ENCODE peak calls at places on chromosomes 3 and 15, in ten cellular contexts. U is HCT116, B is uterus, C is HepG2, M is H1, V is endothelial cell of umbilical vein, L is heart left ventricle, O is adrenal gland, I is Peyer's patch, P is esophagus squamous epithelium. Q is an unnamed sample.

GRCh38 chr15:99120050-99120777 is 15.3 kb downstream of the SYNM start:
- DNase-seq in U (no peak), B (no peak), C (no peak), M (no peak), V (no peak), L (no peak), O (no peak), I (no peak), P (no peak), Q (no peak)

GRCh38 chr15:62164500-62165028 is 521 bp downstream of the C2CD4B start:
- DNase-seq in U (no peak), B (no peak), C (no peak), M (peak; percentile 76), V (no peak), L (peak; percentile 65), O (no peak), I (no peak), P (no peak), Q (no peak)

GRCh38 chr3:150384517-150385212 is 23.4 kb upstream of the TSC22D2 start:
- DNase-seq in U (no peak), B (no peak), C (peak; percentile 76), M (no peak), V (no peak), L (no peak), O (peak; percentile 42), I (peak; percentile 81), P (no peak), Q (no peak)

GRCh38 chr3:188817103-188817919 is 354.5 kb upstream of the TPRG1 start:
- DNase-seq in U (no peak), B (no peak), C (no peak), M (no peak), V (no peak), L (no peak), O (no peak), I (no peak), P (no peak), Q (no peak)

GRCh38 chr15:73346735-73347312 is 21.9 kb downstream of the HCN4 start:
- DNase-seq in U (peak; percentile 13), B (peak; percentile 17), C (peak; percentile 27), M (peak; percentile 91), V (peak; percentile 21), L (no peak), O (peak; percentile 57), I (no peak), P (no peak), Q (no peak)

GRCh38 chr3:31377045-31377642 is 155.6 kb upstream of the STT3B start:
- DNase-seq in U (peak; percentile 95), B (no peak), C (peak; percentile 100), M (no peak), V (peak; percentile 74), L (no peak), O (peak; percentile 29), I (no peak), P (no peak), Q (no peak)

GRCh38 chr15:90004252-90004651 is 3.1 kb downstream of the ZNF710 start:
- DNase-seq in U (no peak), B (no peak), C (no peak), M (no peak), V (no peak), L (no peak), O (no peak), I (no peak), P (no peak), Q (no peak)

GRCh38 chr3:56424357-56424756 is 43.9 kb downstream of the ERC2 start:
- DNase-seq in U (no peak), B (no peak), C (no peak), M (no peak), V (no peak), L (no peak), O (no peak), I (no peak), P (no peak), Q (no peak)

GRCh38 chr3:136626448-136626847 is 125.7 kb downstream of the STAG1 start:
- DNase-seq in U (no peak), B (no peak), C (no peak), M (no peak), V (no peak), L (no peak), O (no peak), I (no peak), P (no peak), Q (no peak)

GRCh38 chr3:136630911-136631310 is 121.3 kb downstream of the STAG1 start:
- DNase-seq in U (no peak), B (no peak), C (no peak), M (no peak), V (no peak), L (no peak), O (no peak), I (no peak), P (no peak), Q (no peak)

GRCh38 chr3:136621628-136622027 is 130.6 kb downstream of the STAG1 start:
- DNase-seq in U (no peak), B (no peak), C (no peak), M (no peak), V (no peak), L (no peak), O (no peak), I (no peak), P (no peak), Q (no peak)

GRCh38 chr3:136624381-136624780 is 127.8 kb downstream of the STAG1 start:
- DNase-seq in U (no peak), B (no peak), C (no peak), M (no peak), V (no peak), L (no peak), O (no peak), I (no peak), P (no peak), Q (no peak)

DNA sequence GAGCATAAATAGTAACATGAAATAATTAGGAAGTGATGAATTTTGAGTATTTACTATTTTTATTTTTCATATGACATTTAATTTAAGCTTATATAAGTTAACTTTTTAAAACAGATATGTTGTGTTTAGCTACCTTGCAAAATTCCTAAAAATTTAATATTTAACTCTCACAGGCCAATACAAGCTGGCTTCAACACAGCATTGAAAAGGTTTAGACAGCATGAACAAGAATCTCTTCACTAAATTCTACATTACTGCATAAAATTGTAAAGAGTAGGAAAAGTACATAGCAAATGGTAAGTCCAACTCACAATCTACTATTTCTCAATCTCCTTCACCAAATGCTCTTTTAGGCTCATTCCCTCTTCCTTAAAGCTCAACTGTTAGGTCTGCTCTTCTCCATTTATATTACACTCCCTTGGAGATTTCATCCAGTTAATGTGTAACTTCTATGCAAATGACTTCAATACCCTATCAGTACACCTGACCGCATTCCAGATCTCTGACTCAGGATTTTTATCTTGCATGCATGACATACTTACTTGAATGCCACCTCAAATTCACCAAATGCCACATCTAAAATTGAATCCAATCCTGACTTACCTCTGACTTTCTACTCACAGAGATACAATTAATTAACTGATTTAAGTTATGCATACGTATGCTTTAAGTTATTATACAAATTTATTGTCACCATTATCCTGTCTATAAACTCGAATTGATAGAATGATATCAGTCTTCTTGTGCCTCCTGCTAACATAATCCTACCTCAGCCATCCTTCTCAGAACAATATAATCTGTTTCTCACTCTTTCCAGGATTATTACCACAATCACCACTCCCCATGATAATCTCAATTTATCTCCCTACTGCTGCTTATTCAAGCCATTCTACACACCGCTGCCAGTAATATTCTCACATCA is 127.0 kb downstream of the STAG1 start:
- DNase-seq in U (peak; percentile 71), B (no peak), C (peak; percentile 90), M (no peak), V (no peak), L (no peak), O (no peak), I (no peak), P (no peak), Q (no peak)
- TF ChIP-seq POLR2A in U (no peak), B (no peak), C (no peak), M (no peak), V (no peak), L (no peak), O (no peak), I (no peak), P (no peak), Q (no peak)

DNA sequence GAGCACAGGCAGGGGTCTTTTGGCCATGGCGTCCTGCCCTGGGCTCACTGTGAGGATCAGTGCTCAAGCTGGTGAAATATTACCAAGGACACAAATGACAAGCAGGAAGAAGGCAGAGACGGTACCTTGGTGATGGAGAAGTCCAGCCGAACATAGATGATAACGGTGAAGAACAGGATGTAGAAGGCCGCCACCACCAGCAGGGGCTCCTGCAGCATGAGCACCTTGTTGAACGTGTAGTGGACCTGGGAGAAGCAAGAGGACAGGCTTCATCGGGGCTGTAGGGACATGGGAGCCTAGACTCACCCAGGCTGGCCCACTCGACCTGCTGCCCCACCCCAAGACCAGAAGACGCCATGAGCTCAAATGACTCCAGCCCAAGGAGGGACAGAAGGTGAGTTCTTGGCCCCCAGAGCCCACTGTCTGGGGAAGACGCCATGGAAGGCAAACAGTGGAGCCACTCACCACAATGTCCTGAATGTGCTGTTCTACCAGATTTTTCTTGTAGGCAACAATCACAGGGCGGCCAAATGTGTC is 25.1 kb downstream of the RPN1 start:
- DNase-seq in U (no peak), B (no peak), C (no peak), M (no peak), V (no peak), L (no peak), O (no peak), I (no peak), P (no peak), Q (no peak)
- H3K4me3 ChIP-seq in U (no peak overlapping the region), B (no peak overlapping the region), C (no peak overlapping the region), M (no peak overlapping the region), V (no peak overlapping the region), L (no peak overlapping the region), O (no peak overlapping the region), I (no peak overlapping the region), P (no peak overlapping the region), Q (no peak overlapping the region)

GRCh38 chr15:67061811-67062348 is 3.5 kb upstream of the SMAD3 start:
- DNase-seq in U (no peak), B (no peak), C (no peak), M (no peak), V (no peak), L (no peak), O (no peak), I (no peak), P (no peak), Q (no peak)

GRCh38 chr15:67063689-67064606 is 1.5 kb upstream of the SMAD3 start:
- DNase-seq in U (peak; percentile 89), B (no peak), C (peak; percentile 90), M (peak; percentile 73), V (no peak), L (no peak), O (no peak), I (peak; percentile 72), P (no peak), Q (no peak)

GRCh38 chr15:67054676-67055075 is 10.7 kb upstream of the SMAD3 start:
- DNase-seq in U (no peak), B (no peak), C (no peak), M (no peak), V (no peak), L (no peak), O (no peak), I (no peak), P (no peak), Q (no peak)

GRCh38 chr15:67062365-67062985 is 2.9 kb upstream of the SMAD3 start:
- DNase-seq in U (no peak), B (no peak), C (peak; percentile 90), M (no peak), V (no peak), L (no peak), O (no peak), I (no peak), P (no peak), Q (no peak)

GRCh38 chr15:67059127-67059553 is 6.3 kb upstream of the SMAD3 start:
- DNase-seq in U (no peak), B (no peak), C (peak; percentile 64), M (no peak), V (no peak), L (no peak), O (peak; percentile 55), I (no peak), P (no peak), Q (no peak)
- TF ChIP-seq POLR2A in U (no peak), B (no peak), C (peak; percentile 49), M (no peak), V (no peak), L (no peak), O (no peak), I (no peak), P (no peak), Q (no peak)

DNA sequence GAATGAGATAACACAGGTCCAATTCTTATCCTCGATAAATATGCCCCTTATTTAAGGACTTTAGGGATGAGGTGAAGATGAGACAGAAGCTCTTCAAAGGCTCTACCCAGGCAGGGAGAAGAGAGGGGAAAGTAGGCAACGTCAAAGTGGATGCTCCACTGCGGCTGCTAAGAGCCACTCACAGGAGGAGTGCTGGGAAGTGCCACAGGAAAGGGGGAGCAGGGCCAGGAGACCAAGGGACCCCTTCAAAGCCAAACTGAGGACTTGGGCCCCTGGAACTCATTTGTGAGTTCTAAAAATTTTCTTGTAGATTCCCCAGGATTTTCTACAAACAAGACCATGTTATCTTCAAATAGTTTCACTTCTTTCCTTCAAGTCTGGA is 47.3 kb upstream of the ATG7 start:
- DNase-seq in U (no peak), B (no peak), C (no peak), M (no peak), V (no peak), L (no peak), O (peak; percentile 1), I (no peak), P (no peak), Q (no peak)
- H3K4me3 ChIP-seq in U (peak overlapping the region; percentile 77), B (no peak overlapping the region), C (no peak overlapping the region), M (no peak overlapping the region), V (peak overlapping the region; percentile 71), L (peak overlapping the region; percentile 18), O (no peak overlapping the region), I (peak overlapping the region; percentile 56), P (peak overlapping the region; percentile 45), Q (peak overlapping the region; percentile 18)

Q was measured in vagina.